ENCODE peak calls at places on chromosomes 12 and 14, in seven cellular contexts. X is psoas muscle; U is CD8-positive, alpha-beta T cell; Z is cardiac muscle cell; L is fibroblast of lung; M is Peyer's patch; I is kidney. K is an unnamed sample.

GRCh38 chr12:93895096-93895460 is 217.9 kb downstream of the CRADD start:
- DNase-seq in L (no peak), M (no peak), U (no peak), Z (no peak), I (no peak), X (no peak), K (no peak)

GRCh38 chr12:53061404-53062010 is 11.6 kb downstream of the TNS2 start:
- DNase-seq in Z (no peak), I (peak; percentile 71), U (no peak), X (peak; percentile 56), M (no peak), L (no peak), K (no peak)

GRCh38 chr12:93786669-93787397 is 109.7 kb downstream of the CRADD start:
- DNase-seq in Z (no peak), L (peak; percentile 64), I (no peak), X (no peak), M (no peak), U (no peak), K (no peak)

GRCh38 chr14:60977848-60978247 is 3.0 kb downstream of the TRMT5 start:
- DNase-seq in L (no peak), I (no peak), U (no peak), M (no peak), X (no peak), Z (no peak), K (no peak)

GRCh38 chr12:52344111-52344510 is 22.9 kb upstream of the KRT83 start:
- DNase-seq in X (no peak), Z (no peak), L (no peak), M (no peak), I (no peak), U (no peak), K (no peak)

GRCh38 chr14:66404051-66404450 is 82.1 kb upstream of the CCDC196 start:
- DNase-seq in U (no peak), I (no peak), X (no peak), M (no peak), Z (no peak), L (no peak), K (no peak)

GRCh38 chr12:109606261-109607028 is 32.9 kb downstream of the MVK start:
- DNase-seq in M (no peak), X (no peak), U (no peak), Z (peak; percentile 92), I (no peak), L (no peak), K (peak; percentile 42)

GRCh38 chr14:25526290-25526689 is 476.3 kb upstream of the STXBP6 start:
- DNase-seq in U (no peak), L (no peak), X (no peak), M (no peak), Z (no peak), I (no peak), K (no peak)

GRCh38 chr14:27528328-27528727 is 930.5 kb upstream of the NOVA1 start:
- DNase-seq in L (peak; percentile 45), X (no peak), U (no peak), M (no peak), I (no peak), Z (peak; percentile 56), K (no peak)

GRCh38 chr12:66804555-66804954 is 125.7 kb upstream of the GRIP1 start:
- DNase-seq in L (no peak), I (no peak), U (no peak), Z (no peak), M (no peak), X (no peak), K (no peak)
- TF ChIP-seq CTCF in L (no peak), I (no peak), U (no peak), Z (no peak), M (no peak), X (no peak), K (no peak)

GRCh38 chr14:71240866-71241520 is 333.7 kb downstream of the PCNX1 start:
- DNase-seq in M (no peak), I (no peak), U (no peak), Z (no peak), X (no peak), L (no peak), K (no peak)
- TF ChIP-seq CTCF in M (no peak), I (no peak), U (no peak), Z (no peak), X (no peak), L (no peak), K (no peak)

DNA sequence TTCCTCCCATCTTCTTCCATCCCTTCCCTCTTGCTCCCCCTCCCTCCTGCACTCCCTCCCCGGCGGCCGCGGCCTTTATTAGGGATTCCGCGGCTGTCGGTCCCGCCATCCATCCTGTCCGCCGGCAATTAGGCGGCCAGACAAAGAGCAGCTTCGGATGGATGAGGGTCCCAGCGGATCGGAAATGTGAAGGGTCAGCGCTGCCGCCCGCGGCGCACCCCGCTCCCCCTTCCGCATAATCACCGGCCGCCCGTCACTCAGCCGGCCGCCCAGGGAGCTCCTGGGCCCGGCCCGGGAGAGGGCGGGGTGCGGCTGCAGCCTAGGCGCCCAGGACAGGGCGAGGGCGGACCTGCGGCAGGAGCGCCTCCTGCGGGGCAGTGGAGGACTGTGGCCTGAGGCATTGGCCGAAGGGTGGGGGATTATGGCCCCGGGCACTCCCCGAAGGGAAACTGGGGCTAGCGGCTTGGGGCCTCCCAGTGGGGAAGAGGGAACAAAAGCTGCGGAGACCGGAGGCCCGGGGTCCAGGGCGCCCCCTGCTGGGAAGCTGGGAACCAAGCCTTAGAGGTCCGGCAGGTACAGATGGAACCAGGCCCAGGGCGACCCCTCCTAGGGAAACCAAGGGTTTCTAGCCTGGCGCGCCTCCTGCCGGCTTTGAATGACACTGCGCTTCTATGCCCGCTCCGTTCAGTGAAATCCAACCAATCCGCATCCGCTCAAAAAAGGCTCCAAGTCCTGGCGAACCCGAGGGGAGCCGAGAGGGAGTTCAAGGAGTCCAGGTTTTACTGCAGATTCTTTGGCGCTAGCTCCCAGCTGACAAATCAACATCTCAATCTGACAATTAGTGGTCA is 4.4 kb upstream of the DNAJC22 start:
- DNase-seq in X (peak; percentile 84), L (peak; percentile 64), I (peak; percentile 92), M (peak; percentile 68), Z (peak; percentile 95), U (peak; percentile 80), K (peak; percentile 96)
- TF ChIP-seq CTCF in X (peak; percentile 68), L (peak; percentile 73), I (peak; percentile 64), M (peak; percentile 81), Z (peak; percentile 85), U (peak; percentile 88), K (peak; percentile 98)

GRCh38 chr14:73594491-73594890 is 2.8 kb downstream of the ACOT4 start:
- DNase-seq in M (no peak), L (no peak), Z (no peak), U (no peak), X (no peak), I (no peak), K (no peak)

GRCh38 chr14:73589128-73589527 is 2.5 kb upstream of the ACOT4 start:
- DNase-seq in L (no peak), U (no peak), Z (no peak), X (no peak), M (no peak), I (no peak), K (no peak)

DNA sequence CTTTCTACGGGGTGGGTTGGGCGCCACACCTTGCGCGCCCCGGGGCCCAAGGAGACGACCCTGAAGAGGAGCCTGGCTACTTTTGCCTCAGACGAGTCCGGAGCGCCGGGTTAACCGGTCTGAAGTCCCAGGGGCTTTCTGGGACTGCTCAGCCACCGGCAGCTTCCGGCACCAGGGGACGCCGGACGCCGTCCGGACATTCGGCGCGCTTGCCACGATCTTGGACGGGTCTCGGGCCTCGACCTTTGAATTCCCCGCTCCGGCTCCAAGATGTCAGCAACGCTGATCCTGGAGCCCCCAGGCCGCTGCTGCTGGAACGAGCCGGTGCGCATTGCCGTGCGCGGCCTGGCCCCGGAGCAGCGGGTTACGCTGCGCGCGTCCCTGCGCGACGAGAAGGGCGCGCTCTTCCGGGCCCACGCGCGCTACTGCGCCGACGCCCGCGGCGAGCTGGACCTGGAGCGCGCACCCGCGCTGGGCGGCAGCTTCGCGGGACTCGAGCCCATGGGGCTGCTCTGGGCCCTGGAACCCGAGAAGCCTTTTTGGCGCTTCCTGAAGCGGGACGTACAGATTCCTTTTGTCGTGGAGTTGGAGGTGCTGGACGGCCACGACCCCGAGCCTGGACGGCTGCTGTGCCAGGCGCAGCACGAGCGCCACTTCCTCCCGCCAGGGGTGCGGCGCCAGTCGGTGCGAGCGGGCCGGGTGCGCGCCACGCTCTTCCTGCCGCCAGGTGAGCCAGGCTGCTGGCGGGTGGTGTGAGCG is at the start of gene ACOT4:
- DNase-seq in Z (peak; percentile 28), L (peak; percentile 54), I (peak; percentile 80), U (peak; percentile 75), X (peak; percentile 64), M (peak; percentile 24), K (peak; percentile 32)
- TF ChIP-seq CTCF in Z (no peak), L (no peak), I (peak; percentile 1), U (no peak), X (no peak), M (peak; percentile 8), K (peak; percentile 41)

GRCh38 chr12:115983226-115983798 is 294.2 kb downstream of the MED13L start:
- DNase-seq in L (no peak), M (no peak), Z (peak; percentile 62), U (no peak), I (no peak), X (no peak), K (no peak)
- TF ChIP-seq CTCF in L (peak; percentile 25), M (peak; percentile 7), Z (peak; percentile 12), U (no peak), I (peak; percentile 21), X (peak; percentile 31), K (peak; percentile 44)

GRCh38 chr12:1532796-1533195 is 61.6 kb downstream of the FBXL14 start:
- DNase-seq in M (no peak), U (no peak), X (no peak), L (no peak), Z (no peak), I (no peak), K (no peak)
- TF ChIP-seq CTCF in M (no peak), U (no peak), X (no peak), L (peak; percentile 19), Z (no peak), I (no peak), K (peak; percentile 29)

K was measured in neural crest cell.